ENCODE peak calls at places on chromosomes 16 and 17, in five cellular contexts. F is GM04504, D is T-helper 17 cell, T is Karpas-422, S is heart left ventricle. K is an unnamed sample.

GRCh38 chr16:7086842-7087616 is 245.6 kb upstream of the RBFOX1 start:
- DNase-seq in F (no peak), D (no peak), T (no peak), S (peak), K (peak)

GRCh38 chr16:88955906-88956305 is 21.1 kb downstream of the CBFA2T3 start:
- DNase-seq in F (no peak), D (no peak), T (no peak), S (no peak), K (no peak)

GRCh38 chr17:72381597-72382397 is 261.0 kb downstream of the SOX9 start:
- DNase-seq in F (no peak), D (no peak), T (no peak), S (no peak), K (peak)

GRCh38 chr17:80872011-80872929 is 119.4 kb upstream of the CHMP6 start:
- DNase-seq in F (no peak), D (no peak), T (no peak), S (peak), K (peak)

GRCh38 chr16:27840311-27841060 is 223.0 kb downstream of the GSG1L start:
- DNase-seq in F (no peak), D (no peak), T (no peak), S (no peak), K (no peak)

GRCh38 chr16:11329891-11330290 is 15.4 kb upstream of the RMI2 start:
- DNase-seq in F (no peak), D (no peak), T (peak), S (no peak), K (no peak)

GRCh38 chr17:19009970-19010369 is 5.4 kb upstream of the FAM83G start:
- DNase-seq in F (no peak), D (no peak), T (no peak), S (no peak), K (no peak)

GRCh38 chr16:31568577-31569359 is 41.1 kb downstream of the AHSP start:
- DNase-seq in F (no peak), D (no peak), T (no peak), S (no peak), K (peak)

GRCh38 chr17:76054112-76054476 is 18.2 kb downstream of the SRP68 start:
- DNase-seq in F (no peak), D (no peak), T (no peak), S (no peak), K (no peak)

GRCh38 chr17:80408872-80409271 is 6.1 kb upstream of the ENDOV start:
- DNase-seq in F (no peak), D (no peak), T (no peak), S (no peak), K (no peak)

GRCh38 chr17:74177018-74177450 is 26.4 kb upstream of the RPL38 start:
- DNase-seq in F (no peak), D (no peak), T (no peak), S (no peak), K (no peak)

GRCh38 chr16:53945996-53946395 is 242.0 kb downstream of the FTO start:
- DNase-seq in F (peak), D (no peak), T (peak), S (no peak), K (no peak)

GRCh38 chr17:6456914-6457687 is 12.8 kb downstream of the PIMREG start:
- DNase-seq in F (peak), D (no peak), T (no peak), S (no peak), K (no peak)

GRCh38 chr17:27352481-27353460 is 58.9 kb downstream of the WSB1 start:
- DNase-seq in F (no peak), D (no peak), T (no peak), S (no peak), K (no peak)

GRCh38 chr17:15947976-15948752 is 3.2 kb downstream of the ADORA2B start:
- DNase-seq in F (no peak), D (no peak), T (no peak), S (no peak), K (no peak)

GRCh38 chr16:68113765-68114240 is 28.6 kb downstream of the NFATC3 start:
- DNase-seq in F (no peak), D (no peak), T (no peak), S (no peak), K (no peak)

GRCh38 chr17:28406478-28406824 is 439 bp upstream of the SLC46A1 start:
- DNase-seq in F (no peak), D (no peak), T (no peak), S (no peak), K (no peak)

GRCh38 chr17:8994319-8994718 is 27.0 kb upstream of the NTN1 start:
- DNase-seq in F (peak), D (peak), T (peak), S (peak), K (peak)

GRCh38 chr16:60907645-60908044 is 1128.6 kb downstream of the CDH8 start:
- DNase-seq in F (no peak), D (no peak), T (no peak), S (no peak), K (no peak)

GRCh38 chr17:79125503-79125902 is 50.9 kb downstream of the ENGASE start:
- DNase-seq in F (no peak), D (no peak), T (no peak), S (no peak), K (no peak)